ENCODE peak calls at places on chromosomes 3 and 15, in six cellular contexts. One of them, this sample, is unnamed.

GRCh38 chr3:75192065-75192658 is 472.0 kb upstream of the FRG2C start:
- DNase-seq in lower lobe of right lung: no peak
- DNase-seq in body of pancreas: peak
- DNase-seq in foreskin fibroblast: peak
- DNase-seq in neuronal stem cell: peak
- DNase-seq in H7: no peak
- DNase-seq in this sample: no peak

GRCh38 chr3:185210621-185211157 is 43.2 kb downstream of the EHHADH start:
- DNase-seq in lower lobe of right lung: no peak
- DNase-seq in body of pancreas: no peak
- DNase-seq in foreskin fibroblast: no peak
- DNase-seq in neuronal stem cell: no peak
- DNase-seq in H7: no peak
- DNase-seq in this sample: no peak

GRCh38 chr3:46138571-46138970 is 69.5 kb downstream of the CCR1 start:
- DNase-seq in lower lobe of right lung: no peak
- DNase-seq in body of pancreas: no peak
- DNase-seq in foreskin fibroblast: no peak
- DNase-seq in neuronal stem cell: no peak
- DNase-seq in H7: no peak
- DNase-seq in this sample: no peak

GRCh38 chr3:107001635-107002034 is 375.6 kb upstream of the CCDC54 start:
- DNase-seq in lower lobe of right lung: no peak
- DNase-seq in body of pancreas: no peak
- DNase-seq in foreskin fibroblast: no peak
- DNase-seq in neuronal stem cell: no peak
- DNase-seq in H7: no peak
- DNase-seq in this sample: no peak

GRCh38 chr3:187804120-187805106 is 59.1 kb upstream of the BCL6 start:
- DNase-seq in lower lobe of right lung: no peak
- DNase-seq in body of pancreas: no peak
- DNase-seq in foreskin fibroblast: no peak
- DNase-seq in neuronal stem cell: no peak
- DNase-seq in H7: no peak
- DNase-seq in this sample: no peak

GRCh38 chr3:10245313-10245712 is 2.9 kb upstream of the TATDN2 start:
- DNase-seq in lower lobe of right lung: no peak
- DNase-seq in body of pancreas: no peak
- DNase-seq in foreskin fibroblast: no peak
- DNase-seq in neuronal stem cell: no peak
- DNase-seq in H7: no peak
- DNase-seq in this sample: no peak

GRCh38 chr15:49758856-49759255 is 138.0 kb downstream of the DTWD1 start:
- DNase-seq in lower lobe of right lung: no peak
- DNase-seq in body of pancreas: no peak
- DNase-seq in foreskin fibroblast: no peak
- DNase-seq in neuronal stem cell: no peak
- DNase-seq in H7: no peak
- DNase-seq in this sample: no peak

GRCh38 chr15:79629687-79630086 is 197.6 kb downstream of the MINAR1 start:
- DNase-seq in lower lobe of right lung: no peak
- DNase-seq in body of pancreas: no peak
- DNase-seq in foreskin fibroblast: peak
- DNase-seq in neuronal stem cell: no peak
- DNase-seq in H7: no peak
- DNase-seq in this sample: peak

GRCh38 chr3:23685484-23686258 is 120.1 kb upstream of the UBE2E1 start:
- DNase-seq in lower lobe of right lung: no peak
- DNase-seq in body of pancreas: peak
- DNase-seq in foreskin fibroblast: peak
- DNase-seq in neuronal stem cell: no peak
- DNase-seq in H7: no peak
- DNase-seq in this sample: peak

GRCh38 chr15:52076889-52077781 is 35.4 kb downstream of the BCL2L10 start:
- DNase-seq in lower lobe of right lung: no peak
- DNase-seq in body of pancreas: no peak
- DNase-seq in foreskin fibroblast: peak
- DNase-seq in neuronal stem cell: no peak
- DNase-seq in H7: no peak
- DNase-seq in this sample: peak

GRCh38 chr3:45992820-45993219 is 2.8 kb downstream of the FYCO1 start:
- DNase-seq in lower lobe of right lung: no peak
- DNase-seq in body of pancreas: no peak
- DNase-seq in foreskin fibroblast: peak
- DNase-seq in neuronal stem cell: no peak
- DNase-seq in H7: peak
- DNase-seq in this sample: no peak

GRCh38 chr3:191111722-191112121 is 87.3 kb upstream of the OSTN start:
- DNase-seq in lower lobe of right lung: no peak
- DNase-seq in body of pancreas: no peak
- DNase-seq in foreskin fibroblast: no peak
- DNase-seq in neuronal stem cell: no peak
- DNase-seq in H7: no peak
- DNase-seq in this sample: no peak

GRCh38 chr3:191696356-191696755 is 235.4 kb downstream of the PYDC2 start:
- DNase-seq in lower lobe of right lung: no peak
- DNase-seq in body of pancreas: no peak
- DNase-seq in foreskin fibroblast: no peak
- DNase-seq in neuronal stem cell: no peak
- DNase-seq in H7: no peak
- DNase-seq in this sample: no peak

GRCh38 chr15:72353266-72353665 is 22.5 kb downstream of the HEXA start:
- DNase-seq in lower lobe of right lung: no peak
- DNase-seq in body of pancreas: no peak
- DNase-seq in foreskin fibroblast: peak
- DNase-seq in neuronal stem cell: no peak
- DNase-seq in H7: no peak
- DNase-seq in this sample: no peak

GRCh38 chr3:176953106-176954080 is 243.9 kb downstream of the TBL1XR1 start:
- DNase-seq in lower lobe of right lung: no peak
- DNase-seq in body of pancreas: peak
- DNase-seq in foreskin fibroblast: no peak
- DNase-seq in neuronal stem cell: no peak
- DNase-seq in H7: no peak
- DNase-seq in this sample: peak

GRCh38 chr15:62248277-62248974 is 83.3 kb upstream of the C2CD4B start:
- DNase-seq in lower lobe of right lung: no peak
- DNase-seq in body of pancreas: no peak
- DNase-seq in foreskin fibroblast: no peak
- DNase-seq in neuronal stem cell: no peak
- DNase-seq in H7: no peak
- DNase-seq in this sample: no peak

GRCh38 chr15:67887776-67888175 is 47.9 kb upstream of the RNU6-1 start:
- DNase-seq in lower lobe of right lung: no peak
- DNase-seq in body of pancreas: no peak
- DNase-seq in foreskin fibroblast: no peak
- DNase-seq in neuronal stem cell: no peak
- DNase-seq in H7: no peak
- DNase-seq in this sample: no peak

GRCh38 chr3:109607897-109608296 is 270.6 kb upstream of the DPPA4 start:
- DNase-seq in lower lobe of right lung: no peak
- DNase-seq in body of pancreas: no peak
- DNase-seq in foreskin fibroblast: no peak
- DNase-seq in neuronal stem cell: no peak
- DNase-seq in H7: no peak
- DNase-seq in this sample: no peak

GRCh38 chr15:74402873-74403589 is 30.7 kb downstream of the SEMA7A start:
- DNase-seq in lower lobe of right lung: peak
- DNase-seq in body of pancreas: no peak
- DNase-seq in foreskin fibroblast: no peak
- DNase-seq in neuronal stem cell: no peak
- DNase-seq in H7: no peak
- DNase-seq in this sample: no peak

GRCh38 chr15:74403590-74403919 is 30.2 kb downstream of the SEMA7A start:
- DNase-seq in lower lobe of right lung: no peak
- DNase-seq in body of pancreas: no peak
- DNase-seq in foreskin fibroblast: no peak
- DNase-seq in neuronal stem cell: no peak
- DNase-seq in H7: no peak
- DNase-seq in this sample: no peak

GRCh38 chr15:74405823-74406222 is 27.9 kb downstream of the SEMA7A start:
- DNase-seq in lower lobe of right lung: no peak
- DNase-seq in body of pancreas: no peak
- DNase-seq in foreskin fibroblast: no peak
- DNase-seq in neuronal stem cell: no peak
- DNase-seq in H7: no peak
- DNase-seq in this sample: no peak

GRCh38 chr15:74402337-74402839 is 31.4 kb downstream of the SEMA7A start:
- DNase-seq in lower lobe of right lung: no peak
- DNase-seq in body of pancreas: no peak
- DNase-seq in foreskin fibroblast: no peak
- DNase-seq in neuronal stem cell: no peak
- DNase-seq in H7: no peak
- DNase-seq in this sample: no peak

DNA sequence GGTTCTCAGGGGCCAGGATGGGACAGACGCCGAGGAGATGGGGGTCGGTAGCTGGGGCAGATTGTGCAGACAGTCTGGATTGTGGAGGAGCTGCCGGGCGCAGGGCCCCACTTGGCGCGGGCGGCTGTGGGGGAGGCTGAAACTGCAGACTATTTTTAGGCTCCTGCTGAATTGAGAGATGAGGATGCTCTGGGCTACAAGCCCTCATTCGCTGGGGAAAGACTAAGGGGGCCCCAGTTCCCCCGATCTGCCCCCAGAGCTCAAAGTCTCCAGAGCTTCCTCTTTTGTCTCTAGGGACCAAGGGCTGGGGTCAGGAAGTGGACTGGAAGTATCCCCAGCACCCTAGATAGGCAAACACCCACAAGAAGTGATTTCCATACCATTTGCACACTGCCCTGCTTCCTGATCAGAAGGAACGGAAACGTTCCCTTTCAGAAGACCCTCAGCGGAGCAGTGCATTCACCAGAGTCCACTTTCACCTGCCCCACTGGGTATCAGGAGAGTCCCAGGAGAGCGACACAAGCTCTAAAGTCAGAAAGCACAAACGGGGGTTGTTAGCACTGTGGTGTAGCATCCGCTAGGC is 29.7 kb downstream of the SEMA7A start:
- DNase-seq in lower lobe of right lung: no peak
- DNase-seq in body of pancreas: no peak
- DNase-seq in foreskin fibroblast: no peak
- DNase-seq in neuronal stem cell: no peak
- DNase-seq in H7: no peak
- DNase-seq in this sample: no peak
- H3K4me3 ChIP-seq in lower lobe of right lung: no peak
- H3K4me3 ChIP-seq in body of pancreas: no peak
- H3K4me3 ChIP-seq in foreskin fibroblast: no peak
- H3K4me3 ChIP-seq in neuronal stem cell: no peak
- H3K4me3 ChIP-seq in H7: no peak
- H3K4me3 ChIP-seq in this sample: no peak

GRCh38 chr15:40338041-40338657 is 2.6 kb downstream of the CCDC9B start:
- DNase-seq in lower lobe of right lung: peak
- DNase-seq in body of pancreas: peak
- DNase-seq in foreskin fibroblast: peak
- DNase-seq in neuronal stem cell: peak
- DNase-seq in H7: peak
- DNase-seq in this sample: no peak

GRCh38 chr15:40338921-40339620 is 1.7 kb downstream of the CCDC9B start:
- DNase-seq in lower lobe of right lung: no peak
- DNase-seq in body of pancreas: peak
- DNase-seq in foreskin fibroblast: peak
- DNase-seq in neuronal stem cell: no peak
- DNase-seq in H7: no peak
- DNase-seq in this sample: no peak

GRCh38 chr15:40336129-40337122 is 4.3 kb downstream of the CCDC9B start:
- DNase-seq in lower lobe of right lung: no peak
- DNase-seq in body of pancreas: no peak
- DNase-seq in foreskin fibroblast: no peak
- DNase-seq in neuronal stem cell: no peak
- DNase-seq in H7: peak
- DNase-seq in this sample: no peak

GRCh38 chr15:40339621-40339945 is 1.2 kb downstream of the CCDC9B start:
- DNase-seq in lower lobe of right lung: no peak
- DNase-seq in body of pancreas: no peak
- DNase-seq in foreskin fibroblast: no peak
- DNase-seq in neuronal stem cell: no peak
- DNase-seq in H7: peak
- DNase-seq in this sample: no peak

GRCh38 chr15:40337597-40337996 is 3.1 kb downstream of the CCDC9B start:
- DNase-seq in lower lobe of right lung: no peak
- DNase-seq in body of pancreas: peak
- DNase-seq in foreskin fibroblast: no peak
- DNase-seq in neuronal stem cell: no peak
- DNase-seq in H7: peak
- DNase-seq in this sample: no peak
- H3K4me3 ChIP-seq in lower lobe of right lung: no peak
- H3K4me3 ChIP-seq in body of pancreas: no peak
- H3K4me3 ChIP-seq in foreskin fibroblast: no peak
- H3K4me3 ChIP-seq in neuronal stem cell: no peak
- H3K4me3 ChIP-seq in H7: no peak
- H3K4me3 ChIP-seq in this sample: no peak

GRCh38 chr3:62870321-62870720 is 4.9 kb downstream of the CADPS start:
- DNase-seq in lower lobe of right lung: no peak
- DNase-seq in body of pancreas: no peak
- DNase-seq in foreskin fibroblast: no peak
- DNase-seq in neuronal stem cell: no peak
- DNase-seq in H7: no peak
- DNase-seq in this sample: peak

GRCh38 chr3:62874398-62875102 is 666 bp downstream of the CADPS start:
- DNase-seq in lower lobe of right lung: peak
- DNase-seq in body of pancreas: no peak
- DNase-seq in foreskin fibroblast: no peak
- DNase-seq in neuronal stem cell: no peak
- DNase-seq in H7: peak
- DNase-seq in this sample: no peak

GRCh38 chr3:62875103-62876002 is at the start of gene CADPS:
- DNase-seq in lower lobe of right lung: peak
- DNase-seq in body of pancreas: peak
- DNase-seq in foreskin fibroblast: no peak
- DNase-seq in neuronal stem cell: no peak
- DNase-seq in H7: peak
- DNase-seq in this sample: no peak

GRCh38 chr3:62873672-62874397 is 1.4 kb downstream of the CADPS start:
- DNase-seq in lower lobe of right lung: peak
- DNase-seq in body of pancreas: peak
- DNase-seq in foreskin fibroblast: no peak
- DNase-seq in neuronal stem cell: peak
- DNase-seq in H7: peak
- DNase-seq in this sample: no peak

GRCh38 chr3:62872318-62872717 is 2.9 kb downstream of the CADPS start:
- DNase-seq in lower lobe of right lung: no peak
- DNase-seq in body of pancreas: no peak
- DNase-seq in foreskin fibroblast: no peak
- DNase-seq in neuronal stem cell: no peak
- DNase-seq in H7: no peak
- DNase-seq in this sample: no peak
- H3K4me3 ChIP-seq in lower lobe of right lung: no peak
- H3K4me3 ChIP-seq in body of pancreas: no peak
- H3K4me3 ChIP-seq in foreskin fibroblast: no peak
- H3K4me3 ChIP-seq in neuronal stem cell: no peak
- H3K4me3 ChIP-seq in H7: no peak
- H3K4me3 ChIP-seq in this sample: no peak

DNA sequence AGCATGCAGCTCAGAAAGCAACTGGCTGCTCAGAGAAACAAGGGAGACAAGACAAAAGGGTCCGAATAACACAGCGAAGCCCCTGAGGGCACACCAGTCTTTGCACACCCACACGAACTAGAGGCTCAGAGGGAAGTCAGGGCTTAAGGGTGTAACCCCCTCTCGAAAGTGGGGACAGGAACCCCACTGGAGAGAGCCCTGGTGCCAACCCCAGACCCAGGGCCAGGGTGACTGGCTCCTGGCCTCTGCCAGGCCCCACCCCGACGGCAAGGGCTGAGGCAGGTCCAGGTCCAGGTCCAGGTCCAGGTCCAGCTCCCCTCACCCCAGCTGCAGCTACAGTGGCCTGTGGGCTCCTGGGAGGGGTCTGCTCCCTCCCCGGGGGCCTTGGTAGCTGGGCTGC is 10.5 kb upstream of the PRR23E start:
- DNase-seq in lower lobe of right lung: no peak
- DNase-seq in body of pancreas: no peak
- DNase-seq in foreskin fibroblast: no peak
- DNase-seq in neuronal stem cell: no peak
- DNase-seq in H7: peak
- DNase-seq in this sample: no peak
- H3K4me3 ChIP-seq in lower lobe of right lung: no peak
- H3K4me3 ChIP-seq in body of pancreas: no peak
- H3K4me3 ChIP-seq in foreskin fibroblast: no peak
- H3K4me3 ChIP-seq in neuronal stem cell: no peak
- H3K4me3 ChIP-seq in H7: no peak
- H3K4me3 ChIP-seq in this sample: no peak